ENCODE peak calls at places on chromosomes 2 and 18, in four cellular contexts. Y, G, D and E are unnamed samples.

GRCh38 chr2:127604986-127605385 is 41.0 kb upstream of the GPR17 start:
- DNase-seq in Y (no peak), D (no peak), G (no peak), E (no peak)

GRCh38 chr2:202278036-202278760 is 12.6 kb downstream of the NOP58 start:
- DNase-seq in Y (no peak), D (no peak), G (peak), E (no peak)

GRCh38 chr2:12835733-12836132 is 119.0 kb downstream of the TRIB2 start:
- DNase-seq in D (no peak), Y (no peak), G (no peak), E (no peak)

GRCh38 chr2:208204166-208204565 is 14.3 kb upstream of the C2orf80 start:
- DNase-seq in D (no peak), G (no peak), Y (no peak), E (no peak)

GRCh38 chr2:916935-917334 is 33.7 kb upstream of the SNTG2 start:
- DNase-seq in Y (no peak), G (no peak), D (no peak), E (no peak)

GRCh38 chr2:60530660-60531276 is 22.7 kb downstream of the BCL11A start:
- DNase-seq in G (no peak), D (peak), Y (no peak), E (peak)

GRCh38 chr2:151481744-151482143 is 72.0 kb downstream of the RIF1 start:
- DNase-seq in Y (no peak), G (no peak), D (no peak), E (no peak)

GRCh38 chr18:78699516-78699915 is 280.1 kb upstream of the SALL3 start:
- DNase-seq in G (no peak), D (no peak), Y (no peak), E (no peak)

GRCh38 chr2:230758566-230759480 is 46.2 kb downstream of the CAB39 start:
- DNase-seq in G (peak), Y (no peak), D (no peak), E (peak)

GRCh38 chr18:23260932-23261590 is 125.8 kb downstream of the CABLES1 start:
- DNase-seq in Y (no peak), G (no peak), D (no peak), E (no peak)

GRCh38 chr2:232876978-232877441 is 6.9 kb downstream of the SNORC start:
- DNase-seq in Y (no peak), D (no peak), G (no peak), E (no peak)

GRCh38 chr2:191927319-191927867 is 80.5 kb upstream of the CAVIN2 start:
- DNase-seq in D (no peak), G (peak), Y (no peak), E (no peak)

GRCh38 chr2:201132518-201132917 is 16.6 kb downstream of the CFLAR start:
- DNase-seq in D (no peak), Y (no peak), G (no peak), E (peak)

GRCh38 chr2:127122351-127123027 is 15.5 kb upstream of the BIN1 start:
- DNase-seq in D (no peak), Y (no peak), G (no peak), E (no peak)

GRCh38 chr2:30266051-30266621 is 34.8 kb downstream of the LBH start:
- DNase-seq in D (no peak), G (no peak), Y (no peak), E (no peak)

GRCh38 chr2:76210551-76210950 is 499.8 kb upstream of the GCFC2 start:
- DNase-seq in G (no peak), D (no peak), Y (no peak), E (no peak)

GRCh38 chr2:10103179-10103578 is 19.4 kb upstream of the RRM2 start:
- DNase-seq in D (no peak), Y (no peak), G (no peak), E (no peak)

GRCh38 chr2:162825578-162825977 is 13.0 kb downstream of the KCNH7 start:
- DNase-seq in Y (no peak), D (no peak), G (no peak), E (no peak)

GRCh38 chr2:61713457-61713856 is 140.4 kb downstream of the FAM161A start:
- DNase-seq in D (no peak), G (no peak), Y (no peak), E (no peak)

GRCh38 chr18:26516964-26517363 is 31.4 kb downstream of the KCTD1 start:
- DNase-seq in D (no peak), Y (no peak), G (no peak), E (no peak)

GRCh38 chr18:27004056-27004829 is 138.7 kb upstream of the AQP4 start:
- DNase-seq in Y (no peak), G (peak), D (no peak), E (no peak)

GRCh38 chr2:226995625-226996041 is 159.8 kb downstream of the RHBDD1 start:
- DNase-seq in Y (no peak), G (peak), D (no peak), E (no peak)

GRCh38 chr2:75561566-75562512 is 1.1 kb upstream of the EVA1A start:
- DNase-seq in Y (no peak), G (no peak), D (no peak), E (no peak)

GRCh38 chr18:79611040-79611681 is 68.4 kb upstream of the CTDP1 start:
- DNase-seq in D (no peak), G (no peak), Y (no peak), E (no peak)

GRCh38 chr18:31946305-31947046 is 3.5 kb upstream of the TRAPPC8 start:
- DNase-seq in D (no peak), G (no peak), Y (no peak), E (no peak)